ENCODE peak calls at places on chromosomes 2 and 18, in five cellular contexts. U, B, X, V and W are unnamed samples.

GRCh38 chr2:54456526-54457325 is 599 bp downstream of the SPTBN1 start:
- DNase-seq in V (no peak), X (peak; percentile 46), U (no peak), B (no peak), W (peak; percentile 21)

GRCh38 chr18:24878289-24878688 is 417.9 kb downstream of the HRH4 start:
- DNase-seq in X (no peak), B (peak; percentile 14), V (no peak), U (peak; percentile 45), W (peak; percentile 75)

GRCh38 chr2:151033454-151034248 is 228.0 kb downstream of the RBM43 start:
- DNase-seq in B (no peak), X (no peak), V (no peak), U (no peak), W (no peak)

GRCh38 chr2:88831792-88832248 is 140.3 kb downstream of the RPIA start:
- DNase-seq in B (no peak), V (peak; percentile 10), U (peak; percentile 51), X (no peak), W (peak; percentile 36)

GRCh38 chr2:74103763-74104162 is 43.9 kb downstream of the BOLA3 start:
- DNase-seq in U (no peak), X (no peak), B (no peak), V (no peak), W (no peak)

GRCh38 chr2:129467941-129468340 is 511.5 kb upstream of the RAB6C start:
- DNase-seq in V (no peak), B (no peak), X (no peak), U (no peak), W (no peak)

GRCh38 chr2:239564587-239564986 is 163.8 kb upstream of the HDAC4 start:
- DNase-seq in X (no peak), V (no peak), B (no peak), U (no peak), W (no peak)

GRCh38 chr2:188517549-188518255 is 226.0 kb downstream of the GULP1 start:
- DNase-seq in X (no peak), B (no peak), V (no peak), U (no peak), W (no peak)

GRCh38 chr2:3463914-3464313 is 55.4 kb downstream of the ADI1 start:
- DNase-seq in U (no peak), X (no peak), B (no peak), V (no peak), W (no peak)

GRCh38 chr2:47070920-47071824 is 83.9 kb downstream of the STPG4 start:
- DNase-seq in B (no peak), X (peak; percentile 72), V (peak; percentile 33), U (no peak), W (peak; percentile 95)

GRCh38 chr2:240990726-240991377 is 7.6 kb upstream of the SNED1 start:
- DNase-seq in U (no peak), V (no peak), X (peak; percentile 16), B (no peak), W (no peak)

GRCh38 chr2:156538083-156538504 is 101.9 kb downstream of the GPD2 start:
- DNase-seq in B (no peak), X (no peak), V (no peak), U (no peak), W (peak; percentile 29)

GRCh38 chr2:73890301-73891092 is 2.3 kb upstream of the ACTG2 start:
- DNase-seq in B (no peak), X (no peak), V (no peak), U (no peak), W (peak; percentile 8)

GRCh38 chr2:57460875-57461274 is 585.7 kb upstream of the VRK2 start:
- DNase-seq in V (no peak), U (no peak), B (no peak), X (no peak), W (no peak)

GRCh38 chr2:20370191-20370590 is 19.5 kb upstream of the PUM2 start:
- DNase-seq in V (no peak), U (peak; percentile 37), X (no peak), B (no peak), W (peak; percentile 49)

GRCh38 chr18:7720395-7720794 is 153.3 kb downstream of the PTPRM start:
- DNase-seq in B (no peak), X (no peak), U (no peak), V (no peak), W (no peak)

GRCh38 chr18:26504831-26505230 is 43.5 kb downstream of the KCTD1 start:
- DNase-seq in X (no peak), B (no peak), U (no peak), V (no peak), W (no peak)

GRCh38 chr2:132902626-132903025 is 232.6 kb upstream of the LYPD1 start:
- DNase-seq in B (no peak), U (no peak), V (no peak), X (no peak), W (no peak)

GRCh38 chr18:13435596-13436333 is 217.2 kb downstream of the LDLRAD4 start:
- DNase-seq in V (no peak), B (peak; percentile 17), X (no peak), U (no peak), W (peak; percentile 27)

GRCh38 chr18:23106575-23106974 is 28.7 kb upstream of the CABLES1 start:
- DNase-seq in X (no peak), B (peak; percentile 79), V (no peak), U (peak; percentile 82), W (peak; percentile 97)

GRCh38 chr2:62266433-62267038 is 70.6 kb downstream of the B3GNT2 start:
- DNase-seq in V (no peak), B (peak; percentile 41), U (peak; percentile 9), X (no peak), W (peak; percentile 87)

GRCh38 chr2:13056259-13056843 is 339.6 kb downstream of the TRIB2 start:
- DNase-seq in V (no peak), U (peak; percentile 2), X (no peak), B (no peak), W (peak; percentile 30)

GRCh38 chr18:62509779-62510178 is 13.0 kb upstream of the ZCCHC2 start:
- DNase-seq in U (peak; percentile 29), X (no peak), B (no peak), V (no peak), W (no peak)

GRCh38 chr2:237315170-237315880 is 98.6 kb downstream of the COL6A3 start:
- DNase-seq in V (no peak), B (peak; percentile 97), X (peak; percentile 87), U (peak; percentile 69), W (peak; percentile 93)

GRCh38 chr2:68734688-68735525 is at the start of gene ARHGAP25:
- DNase-seq in B (no peak), U (peak; percentile 29), V (no peak), X (no peak), W (no peak)

GRCh38 chr2:207683879-207684627 is 27.4 kb upstream of the CCNYL1 start:
- DNase-seq in X (no peak), U (peak; percentile 74), B (peak; percentile 63), V (no peak), W (peak; percentile 88)

GRCh38 chr18:52323802-52324201 is 16.2 kb upstream of the DCC start:
- DNase-seq in X (no peak), B (no peak), U (no peak), V (no peak), W (no peak)

GRCh38 chr18:42619771-42620170 is 495.7 kb downstream of the RIT2 start:
- DNase-seq in V (no peak), X (no peak), B (no peak), U (no peak), W (no peak)

GRCh38 chr2:231911381-231911780 is 14.8 kb downstream of the NPPC start:
- DNase-seq in V (no peak), U (no peak), X (no peak), B (no peak), W (no peak)

DNA sequence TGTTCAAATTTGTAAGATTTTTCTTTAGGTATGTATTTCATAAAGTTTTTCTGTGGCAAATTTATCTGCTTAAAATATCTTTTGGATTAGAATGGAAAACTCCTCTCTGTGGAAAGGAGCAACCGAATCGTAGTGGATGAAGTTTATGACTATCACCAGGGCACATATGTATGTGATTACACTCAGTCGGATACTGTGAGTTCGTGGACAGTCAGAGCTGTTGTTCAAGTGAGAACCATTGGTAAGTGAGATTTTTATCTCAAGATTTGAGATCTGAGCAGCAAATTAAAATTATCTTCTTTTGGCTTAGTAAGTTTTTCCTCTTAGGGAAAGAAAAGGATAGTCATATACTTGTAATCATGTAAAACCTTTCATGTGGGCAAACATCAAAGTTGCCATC is 14.2 kb downstream of the IL18RAP start:
- DNase-seq in U (no peak), V (no peak), B (no peak), X (no peak), W (no peak)
- H3K4me3 ChIP-seq in U (no peak overlapping the region), V (no peak overlapping the region), B (no peak overlapping the region), X (no peak overlapping the region), W (no peak overlapping the region)

DNA sequence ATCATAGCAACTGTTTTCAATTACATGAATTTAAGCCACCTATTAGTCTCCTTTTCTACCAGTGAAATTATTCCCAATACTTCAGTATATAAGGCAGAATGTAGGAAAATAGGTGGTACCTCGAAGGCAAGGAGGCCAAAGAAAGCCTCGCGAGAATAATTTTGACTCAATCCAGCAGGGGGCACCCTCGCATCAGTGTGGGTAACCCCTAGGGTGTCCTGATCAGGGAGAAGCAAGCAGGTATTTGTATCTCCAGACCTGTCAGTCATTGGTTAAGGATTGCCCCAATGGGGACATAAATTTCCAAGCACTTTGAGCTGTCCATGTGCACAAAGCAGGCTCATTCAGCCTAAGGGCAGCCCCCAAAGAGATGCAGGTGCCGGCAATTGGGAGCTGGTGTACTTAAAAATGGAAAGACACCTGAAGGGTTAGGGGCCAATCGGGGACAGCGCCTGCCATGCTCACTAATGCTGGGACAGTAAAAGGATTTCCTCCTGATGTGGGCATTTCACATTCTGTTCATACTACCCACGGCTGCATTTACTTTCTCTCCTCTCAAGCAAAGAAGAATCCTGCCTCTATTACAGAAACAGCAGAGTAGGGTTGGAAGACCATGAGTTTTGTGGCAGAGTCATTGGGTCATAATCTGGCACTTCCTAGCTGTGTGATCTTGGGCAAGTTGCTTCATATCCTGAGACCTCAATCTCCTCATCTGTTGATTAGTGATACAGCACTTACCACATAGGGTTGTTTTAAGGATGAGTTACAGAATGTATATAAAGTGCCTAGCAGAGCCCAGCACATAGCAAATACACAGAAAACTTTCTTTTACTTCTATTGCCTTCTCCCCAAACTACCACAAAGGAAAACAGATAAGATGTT is 136.1 kb downstream of the ICOS start:
- DNase-seq in B (no peak), U (peak; percentile 52), X (no peak), V (peak; percentile 31), W (peak; percentile 22)
- H3K4me3 ChIP-seq in B (no peak overlapping the region), U (no peak overlapping the region), X (no peak overlapping the region), V (no peak overlapping the region), W (no peak overlapping the region)

GRCh38 chr2:39266906-39267434 is 23.2 kb upstream of the CDKL4 start:
- DNase-seq in B (no peak), V (no peak), U (no peak), X (no peak), W (peak; percentile 32)

GRCh38 chr2:39265315-39265714 is 21.5 kb upstream of the CDKL4 start:
- DNase-seq in V (no peak), X (no peak), U (no peak), B (no peak), W (no peak)

GRCh38 chr2:39264733-39265132 is 21.0 kb upstream of the CDKL4 start:
- DNase-seq in V (no peak), B (no peak), U (no peak), X (no peak), W (no peak)

GRCh38 chr2:39266139-39266805 is 22.5 kb upstream of the CDKL4 start:
- DNase-seq in X (no peak), V (no peak), B (no peak), U (no peak), W (peak; percentile 8)
- H3K4me3 ChIP-seq in X (no peak overlapping the region), V (no peak overlapping the region), B (no peak overlapping the region), U (no peak overlapping the region), W (no peak overlapping the region)

GRCh38 chr2:104447831-104448434 is 406.0 kb upstream of the POU3F3 start:
- DNase-seq in U (no peak), V (no peak), X (no peak), B (no peak), W (no peak)
- H3K4me3 ChIP-seq in U (no peak overlapping the region), V (no peak overlapping the region), X (no peak overlapping the region), B (no peak overlapping the region), W (no peak overlapping the region)